ENCODE peak calls at places on chromosomes 5 and 9, in nine cellular contexts. P is A549, C is dermis microvascular lymphatic vessel endothelial cell, G is mammary epithelial cell, D is NCI-H69, K is breast epithelium, Z is H7, O is NCI-H187 treated with DMSO at 0.1 percent for 48 hours, W is NAMALWA. B is an unnamed sample.

GRCh38 chr5:172830876-172831662 is 3.0 kb upstream of the ERGIC1 start:
- DNase-seq in P (no peak), C (peak; percentile 94), G (peak; percentile 40), D (peak; percentile 53), K (no peak), Z (no peak), O (no peak), W (no peak), B (no peak)

GRCh38 chr9:91433180-91433579 is 9.5 kb upstream of the NFIL3 start:
- DNase-seq in P (peak; percentile 68), C (peak; percentile 51), G (peak; percentile 84), D (peak; percentile 52), K (no peak), Z (no peak), O (no peak), W (peak; percentile 59), B (no peak)

GRCh38 chr9:79610019-79610760 is 38.4 kb downstream of the TLE4 start:
- DNase-seq in P (no peak), C (no peak), G (no peak), D (peak; percentile 85), K (no peak), Z (no peak), O (no peak), W (no peak), B (peak; percentile 58)

GRCh38 chr9:129473523-129474244 is 147.2 kb downstream of the C9orf50 start:
- DNase-seq in P (no peak), C (no peak), G (peak; percentile 57), D (peak; percentile 39), K (peak; percentile 86), Z (no peak), O (no peak), W (no peak), B (no peak)

GRCh38 chr5:62260510-62260909 is 45.5 kb upstream of the KIF2A start:
- DNase-seq in P (no peak), C (no peak), G (no peak), D (peak; percentile 89), K (no peak), Z (no peak), O (no peak), W (peak; percentile 51), B (no peak)

GRCh38 chr9:115182264-115182663 is 64.3 kb upstream of the TNC start:
- DNase-seq in P (no peak), C (no peak), G (no peak), D (peak; percentile 10), K (no peak), Z (no peak), O (no peak), W (no peak), B (no peak)

GRCh38 chr5:149072791-149073190 is 9.9 kb upstream of the SH3TC2 start:
- DNase-seq in P (no peak), C (no peak), G (no peak), D (no peak), K (no peak), Z (no peak), O (no peak), W (no peak), B (no peak)

GRCh38 chr5:140205216-140205615 is 30.2 kb downstream of the CYSTM1 start:
- DNase-seq in P (no peak), C (no peak), G (no peak), D (no peak), K (no peak), Z (no peak), O (no peak), W (no peak), B (no peak)

GRCh38 chr5:34735436-34736426 is 79.6 kb downstream of the RAI14 start:
- DNase-seq in P (no peak), C (no peak), G (no peak), D (no peak), K (no peak), Z (no peak), O (no peak), W (no peak), B (no peak)

GRCh38 chr5:108655750-108656450 is 91.8 kb upstream of the FER start:
- DNase-seq in P (no peak), C (no peak), G (peak; percentile 75), D (peak; percentile 48), K (no peak), Z (no peak), O (no peak), W (no peak), B (no peak)

GRCh38 chr5:72667708-72668107 is 148.8 kb upstream of the TNPO1 start:
- DNase-seq in P (no peak), C (no peak), G (peak; percentile 82), D (no peak), K (no peak), Z (no peak), O (no peak), W (no peak), B (no peak)

GRCh38 chr9:72807765-72808445 is 144.9 kb downstream of the ALDH1A1 start:
- DNase-seq in P (no peak), C (no peak), G (peak; percentile 7), D (peak; percentile 62), K (no peak), Z (peak; percentile 31), O (no peak), W (peak; percentile 55), B (no peak)

B was measured in neural progenitor cell.